ENCODE peak calls at places on chromosomes 16 and 17, in four cellular contexts. K is choroid plexus epithelial cell, X is COR-L47, F is islet precursor cell. W is an unnamed sample.

GRCh38 chr17:48547839-48548686 is 3.2 kb upstream of the HOXB2 start:
- DNase-seq in K (no peak), X (no peak), F (peak), W (no peak)

GRCh38 chr16:19242987-19243386 is 42.5 kb upstream of the CLEC19A start:
- DNase-seq in K (no peak), X (no peak), F (no peak), W (no peak)

GRCh38 chr17:67491009-67491677 is 114.1 kb downstream of the PITPNC1 start:
- DNase-seq in K (peak), X (no peak), F (peak), W (peak)

GRCh38 chr17:51692917-51693316 is 432.6 kb downstream of the UTP18 start:
- DNase-seq in K (no peak), X (no peak), F (no peak), W (no peak)

GRCh38 chr17:49987681-49988441 is 7.2 kb downstream of the DLX3 start:
- DNase-seq in K (no peak), X (peak), F (peak), W (no peak)

GRCh38 chr17:77304746-77305473 is 164.1 kb downstream of the SEC14L1 start:
- DNase-seq in K (peak), X (no peak), F (no peak), W (no peak)

GRCh38 chr16:83859265-83859664 is 39.6 kb upstream of the MLYCD start:
- DNase-seq in K (no peak), X (no peak), F (no peak), W (no peak)

GRCh38 chr17:48429156-48429555 is 858 bp downstream of the SKAP1 start:
- DNase-seq in K (no peak), X (no peak), F (no peak), W (no peak)

GRCh38 chr16:57265850-57266530 is 18.5 kb downstream of the PLLP start:
- DNase-seq in K (no peak), X (no peak), F (no peak), W (peak)

GRCh38 chr17:15649861-15650391 is 30.4 kb upstream of the FBXW10B start:
- DNase-seq in K (peak), X (no peak), F (peak), W (peak)

GRCh38 chr17:4735825-4736651 is 3.6 kb upstream of the ZMYND15 start:
- DNase-seq in K (peak), X (no peak), F (no peak), W (no peak)

GRCh38 chr17:73532441-73532901 is 111.8 kb downstream of the SDK2 start:
- DNase-seq in K (no peak), X (peak), F (peak), W (no peak)

GRCh38 chr17:21374455-21375161 is 1.5 kb upstream of the KCNJ12 start:
- DNase-seq in K (no peak), X (no peak), F (no peak), W (no peak)

GRCh38 chr17:29195465-29196081 is 15.4 kb upstream of the MYO18A start:
- DNase-seq in K (peak), X (no peak), F (no peak), W (no peak)

GRCh38 chr17:50109785-50110184 is 14.6 kb downstream of the PDK2 start:
- DNase-seq in K (no peak), X (no peak), F (no peak), W (no peak)

GRCh38 chr17:80311216-80311827 is 50.7 kb downstream of the RNF213 start:
- DNase-seq in K (no peak), X (no peak), F (no peak), W (no peak)

GRCh38 chr17:39666231-39666600 is 1.1 kb downstream of the TCAP start:
- DNase-seq in K (no peak), X (no peak), F (no peak), W (no peak)

GRCh38 chr16:10333321-10334032 is 52.4 kb upstream of the ATF7IP2 start:
- DNase-seq in K (no peak), X (no peak), F (no peak), W (no peak)

GRCh38 chr17:68201425-68201785 is 46.4 kb upstream of the AMZ2 start:
- DNase-seq in K (no peak), X (no peak), F (no peak), W (no peak)

GRCh38 chr16:78816499-78817441 is 717.3 kb downstream of the WWOX start:
- DNase-seq in K (no peak), X (no peak), F (no peak), W (no peak)

GRCh38 chr16:72092832-72093447 is 480 bp downstream of the TXNL4B start:
- DNase-seq in K (peak), X (no peak), F (peak), W (peak)

GRCh38 chr17:38915639-38915995 is 9.8 kb upstream of the LASP1NB start:
- DNase-seq in K (no peak), X (no peak), F (peak), W (no peak)

GRCh38 chr17:4533522-4534502 is 21.4 kb downstream of the MYBBP1A start:
- DNase-seq in K (no peak), X (no peak), F (no peak), W (no peak)

GRCh38 chr17:17922198-17922901 is 49.9 kb downstream of the TOM1L2 start:
- DNase-seq in K (peak), X (no peak), F (peak), W (no peak)

GRCh38 chr17:3879181-3879580 is 13.7 kb downstream of the CAMKK1 start:
- DNase-seq in K (peak), X (no peak), F (peak), W (peak)

GRCh38 chr16:48361540-48361939 is 23.7 kb downstream of the SIAH1 start:
- DNase-seq in K (no peak), X (no peak), F (no peak), W (no peak)

GRCh38 chr16:3959148-3959547 is 78.6 kb upstream of the CREBBP start:
- DNase-seq in K (peak), X (no peak), F (no peak), W (no peak)

GRCh38 chr17:30332057-30332542 is 1.8 kb downstream of the TMIGD1 start:
- DNase-seq in K (peak), X (no peak), F (no peak), W (no peak)

GRCh38 chr16:50004239-50004638 is 20.8 kb upstream of the CNEP1R1 start:
- DNase-seq in K (no peak), X (no peak), F (no peak), W (no peak)

GRCh38 chr17:46140645-46141197 is 52.5 kb downstream of the KANSL1 start:
- DNase-seq in K (no peak), X (no peak), F (no peak), W (no peak)

GRCh38 chr16:87076950-87077749 is 240.0 kb downstream of the C16orf95 start:
- DNase-seq in K (peak), X (peak), F (peak), W (peak)

GRCh38 chr17:15220785-15221184 is 44.3 kb downstream of the PMP22 start:
- DNase-seq in K (peak), X (no peak), F (no peak), W (no peak)

GRCh38 chr17:47199627-47200324 is 9.4 kb upstream of the MYL4 start:
- DNase-seq in K (no peak), X (no peak), F (no peak), W (no peak)

W was measured in AG08396.